ENCODE peak calls at places on chromosomes 5 and 9, in four cellular contexts. O is HepG2, Q is WTC11, M is K562. N is an unnamed sample.

GRCh38 chr9:92986175-92987110 is 39.1 kb downstream of the FGD3 start:
- DNase-seq in O (no peak), Q (no peak), M (peak; percentile 25), N (peak; percentile 39)

GRCh38 chr5:173397531-173397930 is 69.3 kb upstream of the STC2 start:
- DNase-seq in O (no peak), Q (no peak), M (no peak), N (no peak)

GRCh38 chr5:96763012-96763411 is 44.7 kb downstream of the ERAP1 start:
- DNase-seq in O (no peak), Q (no peak), M (no peak), N (no peak)

GRCh38 chr9:132857601-132858342 is 20.3 kb downstream of the AK8 start:
- DNase-seq in O (no peak), Q (peak; percentile 30), M (peak; percentile 33), N (no peak)

GRCh38 chr5:121251954-121252353 is 599.7 kb upstream of the FTMT start:
- DNase-seq in O (peak; percentile 10), Q (no peak), M (no peak), N (peak; percentile 74)

GRCh38 chr9:69155341-69156030 is 18.6 kb upstream of the TJP2 start:
- DNase-seq in O (no peak), Q (peak; percentile 72), M (no peak), N (no peak)

GRCh38 chr9:125649315-125649714 is 57.7 kb downstream of the MAPKAP1 start:
- DNase-seq in O (no peak), Q (no peak), M (no peak), N (peak; percentile 53)

GRCh38 chr5:146965781-146966659 is 87.5 kb upstream of the PPP2R2B start:
- DNase-seq in O (peak; percentile 78), Q (peak; percentile 54), M (peak; percentile 43), N (peak; percentile 78)

GRCh38 chr9:91378695-91379127 is 17.0 kb upstream of the AUH start:
- DNase-seq in O (no peak), Q (no peak), M (no peak), N (no peak)

GRCh38 chr5:163347671-163348070 is 89.7 kb upstream of the CCNG1 start:
- DNase-seq in O (peak; percentile 59), Q (peak; percentile 72), M (peak; percentile 64), N (peak; percentile 43)

GRCh38 chr5:39570418-39571027 is 145.7 kb upstream of the DAB2 start:
- DNase-seq in O (peak; percentile 24), Q (no peak), M (peak; percentile 20), N (peak; percentile 50)

GRCh38 chr5:8058626-8059180 is 189.8 kb downstream of the MTRR start:
- DNase-seq in O (no peak), Q (no peak), M (no peak), N (no peak)

GRCh38 chr5:160703547-160704189 is 148.3 kb downstream of the ATP10B start:
- DNase-seq in O (no peak), Q (no peak), M (no peak), N (no peak)

GRCh38 chr5:56525117-56525516 is 290.2 kb upstream of the MAP3K1 start:
- DNase-seq in O (no peak), Q (no peak), M (no peak), N (no peak)

GRCh38 chr5:14417232-14417730 is 164.3 kb upstream of the OTULINL start:
- DNase-seq in O (no peak), Q (peak; percentile 24), M (no peak), N (no peak)

GRCh38 chr5:88172847-88173758 is 95.5 kb downstream of the TMEM161B start:
- DNase-seq in O (peak; percentile 63), Q (peak; percentile 32), M (no peak), N (no peak)

GRCh38 chr5:171893290-171893890 is 107.8 kb downstream of the SMIM23 start:
- DNase-seq in O (no peak), Q (no peak), M (no peak), N (no peak)

GRCh38 chr9:116516456-116516855 is 170.6 kb upstream of the TRIM32 start:
- DNase-seq in O (no peak), Q (no peak), M (no peak), N (no peak)

GRCh38 chr5:141326088-141326854 is 4.0 kb upstream of the PCDHGA1 start:
- DNase-seq in O (peak; percentile 58), Q (peak; percentile 76), M (peak; percentile 80), N (no peak)

GRCh38 chr5:76818844-76819831 is at the start of gene F2RL1:
- DNase-seq in O (peak; percentile 81), Q (peak; percentile 95), M (peak; percentile 52), N (peak; percentile 91)
- TF ChIP-seq NR3C1 in O (no peak), Q (no peak), M (no peak), N (no peak)

DNA sequence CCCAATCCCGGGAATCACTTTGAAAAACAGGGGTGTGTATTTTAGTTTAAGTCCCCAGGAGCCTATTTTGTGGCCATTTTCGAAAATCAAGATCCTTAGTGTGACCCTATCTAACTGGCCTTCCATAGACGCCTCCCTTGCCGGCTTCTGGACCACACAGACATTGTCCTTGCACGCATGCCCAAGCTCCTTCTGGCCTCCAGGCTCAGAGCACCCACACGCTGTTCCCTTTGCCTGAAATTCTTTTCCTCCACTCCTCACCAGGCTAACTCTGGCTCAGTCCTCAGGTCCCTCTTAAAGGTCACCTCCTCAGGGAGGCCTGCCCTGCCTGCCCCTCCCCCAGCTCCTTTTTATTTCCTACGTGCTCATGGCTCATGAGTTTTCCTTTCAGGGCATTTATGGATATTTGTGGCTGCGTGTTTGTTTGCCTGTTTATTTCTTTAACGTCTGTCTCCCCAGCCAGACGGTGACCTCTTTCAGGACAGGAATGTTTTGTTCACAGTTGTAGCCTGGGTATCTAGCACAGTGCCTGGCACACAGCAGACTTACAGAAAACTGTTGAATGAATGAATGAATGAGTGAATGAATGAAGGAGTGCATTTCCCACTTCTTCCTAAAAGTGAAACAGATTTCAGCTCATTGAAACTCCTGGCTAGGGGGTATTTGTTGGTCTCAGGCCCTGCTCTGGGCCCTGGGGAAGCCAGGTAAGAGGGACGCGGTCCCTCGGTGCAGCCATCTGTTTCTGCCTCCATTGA is 79.1 kb upstream of the IER5L start:
- DNase-seq in O (no peak), Q (no peak), M (no peak), N (no peak)
- TF ChIP-seq NR3C1 in O (no peak), Q (no peak), M (no peak), N (no peak)

DNA sequence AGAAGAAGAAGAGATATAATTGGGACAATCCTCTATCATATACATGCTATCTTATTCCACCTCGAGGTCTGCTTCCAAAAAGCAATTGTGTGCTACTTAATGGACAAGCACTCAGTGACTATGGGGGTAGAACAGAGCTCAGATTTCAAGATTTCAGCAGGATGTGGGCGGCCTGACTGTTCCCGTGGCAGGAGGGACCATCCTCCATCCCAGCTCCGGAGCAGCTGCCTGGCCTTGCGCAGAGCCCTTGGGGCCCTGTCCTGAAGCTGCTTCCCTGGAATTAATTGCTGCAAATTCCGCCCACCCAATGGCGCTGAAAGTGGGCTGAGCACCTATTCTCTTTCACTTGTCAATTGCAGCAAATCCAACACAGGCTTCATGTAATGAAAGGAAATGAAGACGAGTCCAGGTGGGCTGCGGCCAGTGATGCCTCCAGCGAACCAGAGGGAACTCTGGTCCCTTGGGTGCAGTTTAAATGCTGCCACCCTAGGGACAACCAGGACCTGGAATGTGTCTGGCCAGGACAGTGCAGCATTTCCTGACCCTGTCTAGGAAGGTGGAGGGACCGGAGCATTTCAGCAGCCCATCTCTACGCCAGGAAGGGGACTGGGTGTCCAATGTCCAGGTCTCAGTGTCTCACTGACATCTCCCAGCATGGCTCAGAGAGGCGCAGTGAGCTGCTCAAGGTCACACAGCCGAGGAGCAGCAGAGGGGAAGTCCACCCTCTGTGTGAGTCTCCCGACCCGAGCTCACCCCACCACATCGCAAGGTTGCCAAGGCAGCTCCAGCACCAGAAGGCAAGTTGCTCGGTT is 50.5 kb upstream of the FCN1 start:
- DNase-seq in O (no peak), Q (no peak), M (no peak), N (no peak)
- TF ChIP-seq NR3C1 in O (no peak), Q (no peak), M (no peak), N (no peak)

DNA sequence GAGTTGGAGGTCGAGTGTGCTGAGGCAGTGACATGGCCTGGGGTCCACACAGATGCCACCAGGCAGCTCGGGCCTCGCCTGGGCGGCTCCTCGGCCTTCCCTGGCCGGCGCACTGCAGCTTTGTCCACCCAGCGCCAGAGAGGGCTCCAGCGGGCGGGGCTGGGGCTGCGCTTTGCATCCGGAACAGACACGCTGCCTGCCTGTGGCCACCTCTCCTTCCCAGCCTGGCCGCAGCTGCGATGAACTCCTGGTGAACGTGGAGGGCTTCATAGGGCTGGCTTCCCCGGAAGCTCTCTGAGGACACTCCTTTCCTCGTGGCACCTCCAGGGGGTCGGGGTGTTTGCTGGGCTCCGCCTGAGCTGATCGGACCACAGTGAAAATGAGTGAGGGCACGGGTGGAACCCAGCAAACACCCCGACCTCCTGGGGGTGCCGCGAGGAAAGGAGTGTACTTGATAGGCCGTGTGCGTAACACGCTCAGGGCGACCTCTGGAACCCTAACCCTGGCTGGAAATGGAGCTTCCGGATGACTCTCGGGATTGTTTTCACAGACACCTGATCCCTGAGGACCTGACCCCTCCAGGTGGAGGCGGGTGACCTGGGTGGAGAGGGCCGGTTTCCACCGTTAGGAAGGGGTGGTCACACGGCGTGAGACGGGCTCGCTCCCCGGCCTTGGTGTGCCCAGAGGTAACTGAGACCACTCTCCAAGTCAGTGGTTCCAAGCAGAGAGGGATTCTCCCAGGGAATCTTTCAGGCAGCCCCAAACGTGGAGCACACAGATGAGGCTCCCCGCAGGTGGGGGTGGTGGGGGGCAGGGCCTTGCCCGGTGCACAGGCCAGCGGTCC is 31.8 kb upstream of the RXRA start:
- DNase-seq in O (no peak), Q (peak; percentile 30), M (peak; percentile 35), N (no peak)
- TF ChIP-seq NR3C1 in O (no peak), Q (no peak), M (no peak), N (no peak)

N was measured in A549.